ENCODE peak calls at places on chromosomes 4 and X, in eight cellular contexts. One of them, this sample, is unnamed. For H3K4me1, the result is how much of the 10 kb centered on the place peaks cover.

GRCh38 chrX:155188786-155189185 is 27.5 kb upstream of the VBP1 start:
- DNase-seq in astrocyte: no peak
- DNase-seq in psoas muscle: no peak
- DNase-seq in mammary epithelial cell: no peak
- DNase-seq in upper lobe of left lung: no peak
- DNase-seq in testis: no peak
- DNase-seq in DND-41: peak
- DNase-seq in left ventricle myocardium inferior: no peak
- DNase-seq in this sample: no peak

GRCh38 chrX:52563105-52563504 is 46.2 kb upstream of the XAGE1B start:
- DNase-seq in upper lobe of left lung: no peak
- DNase-seq in astrocyte: no peak
- DNase-seq in left ventricle myocardium inferior: no peak
- DNase-seq in mammary epithelial cell: no peak
- DNase-seq in psoas muscle: no peak
- DNase-seq in testis: no peak
- DNase-seq in DND-41: no peak
- DNase-seq in this sample: peak

GRCh38 chr4:138300616-138301015 is 58.5 kb upstream of the SLC7A11 start:
- DNase-seq in DND-41: no peak
- DNase-seq in testis: no peak
- DNase-seq in left ventricle myocardium inferior: no peak
- DNase-seq in astrocyte: peak
- DNase-seq in mammary epithelial cell: no peak
- DNase-seq in upper lobe of left lung: no peak
- DNase-seq in psoas muscle: no peak
- DNase-seq in this sample: no peak

GRCh38 chrX:132409780-132410556 is 78.9 kb downstream of the MBNL3 start:
- DNase-seq in upper lobe of left lung: no peak
- DNase-seq in astrocyte: no peak
- DNase-seq in testis: no peak
- DNase-seq in left ventricle myocardium inferior: no peak
- DNase-seq in mammary epithelial cell: no peak
- DNase-seq in DND-41: no peak
- DNase-seq in psoas muscle: no peak
- DNase-seq in this sample: no peak

GRCh38 chrX:72003811-72004750 is 93.4 kb downstream of the NHSL2 start:
- DNase-seq in testis: no peak
- DNase-seq in astrocyte: peak
- DNase-seq in DND-41: no peak
- DNase-seq in left ventricle myocardium inferior: peak
- DNase-seq in upper lobe of left lung: peak
- DNase-seq in psoas muscle: peak
- DNase-seq in mammary epithelial cell: peak
- DNase-seq in this sample: peak

GRCh38 chr4:47390438-47391125 is 72.9 kb downstream of the COMMD8 start:
- DNase-seq in DND-41: no peak
- DNase-seq in astrocyte: no peak
- DNase-seq in mammary epithelial cell: no peak
- DNase-seq in testis: no peak
- DNase-seq in left ventricle myocardium inferior: no peak
- DNase-seq in upper lobe of left lung: no peak
- DNase-seq in psoas muscle: no peak
- DNase-seq in this sample: no peak

GRCh38 chr4:1055721-1056590 is 44.5 kb downstream of the FGFRL1 start:
- DNase-seq in astrocyte: no peak
- DNase-seq in mammary epithelial cell: no peak
- DNase-seq in DND-41: peak
- DNase-seq in testis: peak
- DNase-seq in upper lobe of left lung: peak
- DNase-seq in left ventricle myocardium inferior: no peak
- DNase-seq in psoas muscle: no peak
- DNase-seq in this sample: peak

GRCh38 chr4:73777612-73778011 is 37.2 kb downstream of the CXCL8 start:
- DNase-seq in mammary epithelial cell: peak
- DNase-seq in upper lobe of left lung: no peak
- DNase-seq in testis: no peak
- DNase-seq in DND-41: no peak
- DNase-seq in astrocyte: peak
- DNase-seq in psoas muscle: no peak
- DNase-seq in left ventricle myocardium inferior: no peak
- DNase-seq in this sample: no peak

GRCh38 chrX:71668248-71668595 is 876 bp downstream of the LOC101059915 start:
- DNase-seq in left ventricle myocardium inferior: no peak
- DNase-seq in mammary epithelial cell: no peak
- DNase-seq in testis: no peak
- DNase-seq in upper lobe of left lung: no peak
- DNase-seq in psoas muscle: no peak
- DNase-seq in astrocyte: no peak
- DNase-seq in DND-41: no peak
- DNase-seq in this sample: no peak

GRCh38 chr4:108398836-108399235 is 221.5 kb upstream of the RPL34 start:
- DNase-seq in astrocyte: no peak
- DNase-seq in psoas muscle: no peak
- DNase-seq in upper lobe of left lung: no peak
- DNase-seq in DND-41: no peak
- DNase-seq in testis: no peak
- DNase-seq in left ventricle myocardium inferior: no peak
- DNase-seq in mammary epithelial cell: no peak
- DNase-seq in this sample: no peak

GRCh38 chrX:47030339-47030738 is 47.9 kb upstream of the RGN start:
- DNase-seq in DND-41: peak
- DNase-seq in mammary epithelial cell: peak
- DNase-seq in astrocyte: peak
- DNase-seq in psoas muscle: no peak
- DNase-seq in left ventricle myocardium inferior: no peak
- DNase-seq in upper lobe of left lung: no peak
- DNase-seq in testis: peak
- DNase-seq in this sample: no peak

GRCh38 chr4:2941138-2942036 is 21.8 kb downstream of the NOP14 start:
- DNase-seq in testis: peak
- DNase-seq in psoas muscle: peak
- DNase-seq in DND-41: no peak
- DNase-seq in left ventricle myocardium inferior: no peak
- DNase-seq in mammary epithelial cell: no peak
- DNase-seq in upper lobe of left lung: no peak
- DNase-seq in astrocyte: no peak
- DNase-seq in this sample: no peak

GRCh38 chr4:74375824-74376426 is 11.0 kb downstream of the EREG start:
- DNase-seq in DND-41: no peak
- DNase-seq in left ventricle myocardium inferior: no peak
- DNase-seq in psoas muscle: no peak
- DNase-seq in mammary epithelial cell: peak
- DNase-seq in testis: no peak
- DNase-seq in upper lobe of left lung: no peak
- DNase-seq in astrocyte: no peak
- DNase-seq in this sample: no peak

GRCh38 chr4:138909605-138910004 is 106.0 kb upstream of the NOCT start:
- DNase-seq in testis: no peak
- DNase-seq in astrocyte: no peak
- DNase-seq in psoas muscle: no peak
- DNase-seq in upper lobe of left lung: no peak
- DNase-seq in DND-41: no peak
- DNase-seq in mammary epithelial cell: no peak
- DNase-seq in left ventricle myocardium inferior: no peak
- DNase-seq in this sample: no peak

GRCh38 chrX:418927-419729 is 32.4 kb upstream of the PPP2R3B start:
- DNase-seq in DND-41: no peak
- DNase-seq in psoas muscle: no peak
- DNase-seq in upper lobe of left lung: no peak
- DNase-seq in mammary epithelial cell: no peak
- DNase-seq in left ventricle myocardium inferior: peak
- DNase-seq in testis: no peak
- DNase-seq in astrocyte: no peak
- DNase-seq in this sample: peak

GRCh38 chrX:54064564-54064963 is 20.3 kb upstream of the PHF8 start:
- DNase-seq in upper lobe of left lung: no peak
- DNase-seq in astrocyte: no peak
- DNase-seq in psoas muscle: no peak
- DNase-seq in left ventricle myocardium inferior: no peak
- DNase-seq in testis: no peak
- DNase-seq in DND-41: no peak
- DNase-seq in mammary epithelial cell: no peak
- DNase-seq in this sample: no peak

GRCh38 chrX:33211356-33212254 is at the start of gene DMD:
- DNase-seq in mammary epithelial cell: peak
- DNase-seq in left ventricle myocardium inferior: peak
- DNase-seq in testis: peak
- DNase-seq in DND-41: no peak
- DNase-seq in psoas muscle: peak
- DNase-seq in astrocyte: peak
- DNase-seq in upper lobe of left lung: no peak
- DNase-seq in this sample: peak

GRCh38 chrX:68708503-68709290 is 61.2 kb downstream of the STARD8 start:
- DNase-seq in left ventricle myocardium inferior: no peak
- DNase-seq in astrocyte: peak
- DNase-seq in mammary epithelial cell: no peak
- DNase-seq in testis: no peak
- DNase-seq in upper lobe of left lung: no peak
- DNase-seq in psoas muscle: no peak
- DNase-seq in DND-41: no peak
- DNase-seq in this sample: no peak

GRCh38 chr4:109171098-109171497 is 131.4 kb downstream of the COL25A1 start:
- DNase-seq in astrocyte: no peak
- DNase-seq in DND-41: no peak
- DNase-seq in psoas muscle: no peak
- DNase-seq in testis: no peak
- DNase-seq in upper lobe of left lung: no peak
- DNase-seq in mammary epithelial cell: peak
- DNase-seq in left ventricle myocardium inferior: no peak
- DNase-seq in this sample: no peak

DNA sequence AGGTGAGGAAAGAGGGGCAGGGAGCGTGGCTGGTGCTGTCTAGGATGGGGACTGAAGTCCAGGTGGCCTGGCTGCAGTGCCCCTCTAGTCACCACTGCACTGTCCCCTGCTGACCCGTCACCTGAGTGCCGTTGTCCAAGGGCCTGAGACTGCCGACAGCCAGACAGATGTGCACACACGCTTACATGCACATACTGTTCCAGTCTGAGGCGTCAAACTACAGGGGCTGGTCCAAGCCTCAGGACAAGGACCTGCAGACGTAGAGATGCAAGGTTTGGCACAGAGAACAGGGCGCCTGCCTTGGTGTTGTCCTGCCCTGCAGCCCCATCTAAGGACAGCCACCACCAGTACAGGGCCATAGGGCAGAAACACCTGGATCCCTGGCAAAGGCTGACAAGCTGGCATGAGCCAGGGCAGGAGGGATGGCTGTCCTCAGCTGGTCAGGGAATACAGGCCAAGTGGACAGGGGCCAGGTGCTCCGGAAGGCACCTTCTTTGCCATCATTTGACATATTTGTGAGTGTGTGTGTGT is 1.7 kb downstream of the SLC2A9 start:
- DNase-seq in upper lobe of left lung: no peak
- DNase-seq in left ventricle myocardium inferior: peak
- DNase-seq in psoas muscle: no peak
- DNase-seq in DND-41: no peak
- DNase-seq in testis: no peak
- DNase-seq in astrocyte: no peak
- DNase-seq in mammary epithelial cell: no peak
- DNase-seq in this sample: no peak
- H3K4me1 ChIP-seq in upper lobe of left lung: under half
- H3K4me1 ChIP-seq in left ventricle myocardium inferior: half or more
- H3K4me1 ChIP-seq in psoas muscle: under half
- H3K4me1 ChIP-seq in DND-41: under half
- H3K4me1 ChIP-seq in testis: under half
- H3K4me1 ChIP-seq in astrocyte: under half
- H3K4me1 ChIP-seq in mammary epithelial cell: under half
- H3K4me1 ChIP-seq in this sample: under half

GRCh38 chr4:111268769-111269414 is 646.0 kb upstream of the PITX2 start:
- DNase-seq in astrocyte: peak
- DNase-seq in mammary epithelial cell: no peak
- DNase-seq in upper lobe of left lung: no peak
- DNase-seq in left ventricle myocardium inferior: no peak
- DNase-seq in testis: no peak
- DNase-seq in DND-41: no peak
- DNase-seq in psoas muscle: no peak
- DNase-seq in this sample: no peak

GRCh38 chr4:111274060-111274459 is 651.2 kb upstream of the PITX2 start:
- DNase-seq in astrocyte: no peak
- DNase-seq in testis: no peak
- DNase-seq in left ventricle myocardium inferior: no peak
- DNase-seq in DND-41: no peak
- DNase-seq in psoas muscle: no peak
- DNase-seq in mammary epithelial cell: no peak
- DNase-seq in upper lobe of left lung: no peak
- DNase-seq in this sample: no peak

GRCh38 chr4:111269439-111269838 is 646.6 kb upstream of the PITX2 start:
- DNase-seq in mammary epithelial cell: no peak
- DNase-seq in upper lobe of left lung: no peak
- DNase-seq in psoas muscle: no peak
- DNase-seq in astrocyte: peak
- DNase-seq in left ventricle myocardium inferior: no peak
- DNase-seq in DND-41: no peak
- DNase-seq in testis: no peak
- DNase-seq in this sample: no peak

DNA sequence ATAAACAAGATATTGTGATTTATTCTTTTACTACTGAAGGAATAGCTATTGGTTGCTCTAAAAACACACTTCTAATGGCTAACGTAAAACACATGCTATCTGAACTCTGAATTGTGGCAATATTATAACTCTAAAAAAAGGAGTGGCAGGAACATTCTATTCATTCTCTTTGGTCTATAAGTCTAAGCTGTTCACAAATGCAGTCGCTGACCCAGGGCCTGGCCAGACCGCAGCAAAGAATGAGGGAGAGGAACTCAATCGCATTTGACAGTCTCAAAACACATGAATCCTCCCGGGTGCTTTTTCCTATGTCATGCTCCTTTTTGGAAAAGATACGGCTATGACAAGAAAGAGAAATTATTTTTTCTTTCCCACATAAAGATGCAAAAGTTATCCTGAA is 651.6 kb upstream of the PITX2 start:
- DNase-seq in astrocyte: peak
- DNase-seq in psoas muscle: no peak
- DNase-seq in left ventricle myocardium inferior: no peak
- DNase-seq in upper lobe of left lung: no peak
- DNase-seq in mammary epithelial cell: no peak
- DNase-seq in testis: no peak
- DNase-seq in DND-41: no peak
- DNase-seq in this sample: no peak
- TF ChIP-seq CTCF in astrocyte: no peak
- TF ChIP-seq CTCF in psoas muscle: no peak
- TF ChIP-seq CTCF in left ventricle myocardium inferior: no peak
- TF ChIP-seq CTCF in upper lobe of left lung: no peak
- TF ChIP-seq CTCF in mammary epithelial cell: no peak
- TF ChIP-seq CTCF in testis: no peak
- TF ChIP-seq CTCF in DND-41: no peak
- TF ChIP-seq CTCF in this sample: no peak

GRCh38 chr4:26365537-26366150 is 44.8 kb downstream of the RBPJ start:
- DNase-seq in astrocyte: no peak
- DNase-seq in DND-41: no peak
- DNase-seq in testis: no peak
- DNase-seq in upper lobe of left lung: no peak
- DNase-seq in mammary epithelial cell: no peak
- DNase-seq in left ventricle myocardium inferior: no peak
- DNase-seq in psoas muscle: no peak
- DNase-seq in this sample: no peak
- H3K4me1 ChIP-seq in astrocyte: under half
- H3K4me1 ChIP-seq in DND-41: under half
- H3K4me1 ChIP-seq in testis: under half
- H3K4me1 ChIP-seq in upper lobe of left lung: under half
- H3K4me1 ChIP-seq in mammary epithelial cell: under half
- H3K4me1 ChIP-seq in left ventricle myocardium inferior: under half
- H3K4me1 ChIP-seq in psoas muscle: under half
- H3K4me1 ChIP-seq in this sample: under half

GRCh38 chrX:22666441-22666840 is 333.3 kb upstream of the DDX53 start:
- DNase-seq in upper lobe of left lung: no peak
- DNase-seq in mammary epithelial cell: peak
- DNase-seq in psoas muscle: no peak
- DNase-seq in left ventricle myocardium inferior: no peak
- DNase-seq in astrocyte: no peak
- DNase-seq in DND-41: peak
- DNase-seq in testis: peak
- DNase-seq in this sample: no peak
- TF ChIP-seq CTCF in upper lobe of left lung: no peak
- TF ChIP-seq CTCF in mammary epithelial cell: peak
- TF ChIP-seq CTCF in psoas muscle: no peak
- TF ChIP-seq CTCF in left ventricle myocardium inferior: no peak
- TF ChIP-seq CTCF in astrocyte: no peak
- TF ChIP-seq CTCF in DND-41: no peak
- TF ChIP-seq CTCF in testis: no peak
- TF ChIP-seq CTCF in this sample: no peak

This sample was measured in kidney.